ENCODE peak calls at places on chromosomes 13 and 19, in eight cellular contexts. L, R, X, I, B, J, N and D are unnamed samples.

GRCh38 chr13:93716623-93717022 is 490.0 kb downstream of the GPC6 start:
- DNase-seq in L (no peak), R (no peak), X (no peak), I (no peak), B (no peak), J (no peak), N (no peak), D (no peak)

GRCh38 chr13:45040173-45040572 is 50.8 kb downstream of the GPALPP1 start:
- DNase-seq in L (no peak), R (no peak), X (no peak), I (no peak), B (no peak), J (no peak), N (no peak), D (no peak)

GRCh38 chr13:30841161-30841560 is 64.9 kb upstream of the MEDAG start:
- DNase-seq in L (no peak), R (peak), X (no peak), I (no peak), B (no peak), J (no peak), N (no peak), D (no peak)

GRCh38 chr19:19559942-19560341 is 21.9 kb downstream of the CILP2 start:
- DNase-seq in L (no peak), R (no peak), X (no peak), I (no peak), B (no peak), J (no peak), N (no peak), D (no peak)

GRCh38 chr13:66111628-66112027 is 1118.5 kb downstream of the PCDH9 start:
- DNase-seq in L (no peak), R (no peak), X (no peak), I (no peak), B (no peak), J (no peak), N (no peak), D (no peak)

GRCh38 chr13:91313581-91313980 is 33.9 kb upstream of the MIR17HG start:
- DNase-seq in L (no peak), R (no peak), X (no peak), I (no peak), B (no peak), J (no peak), N (no peak), D (no peak)

GRCh38 chr19:35040826-35041547 is 534 bp upstream of the HPN start:
- DNase-seq in L (peak), R (no peak), X (no peak), I (peak), B (no peak), J (peak), N (peak), D (peak)

GRCh38 chr19:35154535-35155406 is at the start of gene FXYD5:
- DNase-seq in L (no peak), R (peak), X (peak), I (peak), B (peak), J (no peak), N (peak), D (no peak)

GRCh38 chr13:43006893-43007631 is 15.0 kb upstream of the EPSTI1 start:
- DNase-seq in L (no peak), R (peak), X (no peak), I (no peak), B (peak), J (no peak), N (no peak), D (no peak)

GRCh38 chr19:16363133-16363851 is 38.7 kb downstream of the KLF2 start:
- DNase-seq in L (no peak), R (no peak), X (no peak), I (no peak), B (no peak), J (no peak), N (peak), D (no peak)

GRCh38 chr19:1998712-1999708 is 16.5 kb downstream of the BTBD2 start:
- DNase-seq in L (no peak), R (no peak), X (no peak), I (no peak), B (no peak), J (no peak), N (no peak), D (no peak)